ENCODE peak calls at places on chromosomes 16 and 17, in eight cellular contexts. P, K, O, F, L, X, T and H are unnamed samples.

GRCh38 chr17:77645441-77646430 is 312.8 kb upstream of the TNRC6C start:
- DNase-seq in T (no peak), O (peak), L (peak), P (no peak), F (no peak), X (no peak), K (peak), H (no peak)

GRCh38 chr17:48213797-48214196 is 106.2 kb downstream of the SNX11 start:
- DNase-seq in T (no peak), F (no peak), L (no peak), P (no peak), X (no peak), O (no peak), K (no peak), H (no peak)

GRCh38 chr17:43853546-43853945 is 6.6 kb downstream of the CD300LG start:
- DNase-seq in P (no peak), O (no peak), X (no peak), T (no peak), K (no peak), L (no peak), F (no peak), H (no peak)

GRCh38 chr17:1073241-1073962 is 76.5 kb downstream of the TIMM22 start:
- DNase-seq in K (no peak), L (no peak), P (no peak), O (no peak), X (no peak), F (no peak), T (no peak), H (no peak)

GRCh38 chr16:23947838-23948237 is 112.1 kb downstream of the PRKCB start:
- DNase-seq in P (no peak), T (no peak), L (no peak), F (no peak), K (no peak), X (no peak), O (no peak), H (no peak)

GRCh38 chr17:69058165-69058564 is 2.6 kb downstream of the ABCA9 start:
- DNase-seq in T (no peak), F (no peak), O (no peak), L (no peak), X (no peak), K (no peak), P (no peak), H (peak)

GRCh38 chr16:80614908-80615696 is 74.3 kb downstream of the DYNLRB2 start:
- DNase-seq in F (no peak), O (no peak), K (peak), L (no peak), P (peak), T (no peak), X (peak), H (no peak)

GRCh38 chr17:13953871-13954270 is 115.4 kb upstream of the COX10 start:
- DNase-seq in P (no peak), T (no peak), K (no peak), O (no peak), L (no peak), X (no peak), F (no peak), H (no peak)

GRCh38 chr16:87326151-87326571 is 9.0 kb upstream of the C16orf95 start:
- DNase-seq in K (no peak), P (no peak), O (no peak), L (no peak), X (peak), T (no peak), F (no peak), H (no peak)

GRCh38 chr16:2039286-2040030 is 8.2 kb downstream of the NTHL1 start:
- DNase-seq in X (no peak), L (no peak), F (peak), O (no peak), K (peak), P (no peak), T (peak), H (peak)

GRCh38 chr17:81379523-81379942 is 15.7 kb upstream of the BAHCC1 start:
- DNase-seq in T (peak), K (no peak), L (no peak), P (no peak), O (no peak), X (no peak), F (no peak), H (no peak)

GRCh38 chr17:63445571-63446217 is 412 bp downstream of the CYB561 start:
- DNase-seq in F (peak), X (peak), O (peak), T (peak), L (peak), K (no peak), P (no peak), H (no peak)

GRCh38 chr17:50201226-50201854 is at the start of gene COL1A1:
- DNase-seq in K (no peak), P (peak), O (no peak), F (no peak), T (peak), L (no peak), X (no peak), H (no peak)

GRCh38 chr17:30323262-30323894 is 10.5 kb downstream of the TMIGD1 start:
- DNase-seq in O (no peak), X (no peak), P (peak), K (no peak), F (no peak), L (no peak), T (no peak), H (no peak)

GRCh38 chr16:74568961-74569631 is 37.8 kb downstream of the GLG1 start:
- DNase-seq in F (no peak), X (no peak), O (no peak), T (no peak), K (no peak), P (no peak), L (no peak), H (no peak)

GRCh38 chr17:2724783-2725164 is 13.2 kb upstream of the CLUH start:
- DNase-seq in T (peak), F (peak), O (peak), P (no peak), L (peak), X (peak), K (no peak), H (peak)

GRCh38 chr17:12362853-12363252 is 302.8 kb upstream of the MYOCD start:
- DNase-seq in P (no peak), F (no peak), X (no peak), O (no peak), K (no peak), L (no peak), T (no peak), H (no peak)

GRCh38 chr17:67679225-67679624 is 38.5 kb upstream of the NOL11 start:
- DNase-seq in T (no peak), O (no peak), K (no peak), P (no peak), F (no peak), L (no peak), X (no peak), H (no peak)

GRCh38 chr16:87653234-87653633 is 50.9 kb downstream of the JPH3 start:
- DNase-seq in F (peak), T (no peak), L (no peak), O (no peak), P (no peak), K (no peak), X (peak), H (no peak)

GRCh38 chr16:1536601-1537000 is 3.1 kb downstream of the TMEM204 start:
- DNase-seq in L (no peak), P (no peak), O (no peak), F (no peak), X (no peak), K (no peak), T (no peak), H (no peak)

GRCh38 chr16:64892843-64893242 is 229.0 kb downstream of the CDH11 start:
- DNase-seq in K (peak), T (no peak), L (no peak), O (no peak), F (no peak), X (no peak), P (peak), H (no peak)

GRCh38 chr17:27494192-27495091 is 38.2 kb downstream of the KSR1 start:
- DNase-seq in L (no peak), X (peak), O (no peak), K (peak), F (peak), T (peak), P (peak), H (peak)

GRCh38 chr17:68576811-68577551 is 24.2 kb downstream of the FAM20A start:
- DNase-seq in O (no peak), L (no peak), K (no peak), X (no peak), F (no peak), T (no peak), P (no peak), H (no peak)

GRCh38 chr16:2008631-2009301 is 855 bp downstream of the ZNF598 start:
- DNase-seq in P (no peak), X (peak), T (no peak), L (no peak), K (no peak), O (peak), F (no peak), H (peak)

GRCh38 chr17:45127583-45128300 is 4.6 kb downstream of the PLCD3 start:
- DNase-seq in T (peak), O (no peak), X (peak), K (peak), P (no peak), F (no peak), L (no peak), H (no peak)

GRCh38 chr17:3602499-3602898 is 6.7 kb downstream of the TRPV1 start:
- DNase-seq in F (peak), X (peak), T (no peak), K (peak), L (no peak), O (peak), P (no peak), H (peak)

GRCh38 chr17:42065201-42065600 is 14.8 kb upstream of the C17orf113 start:
- DNase-seq in L (no peak), P (no peak), K (no peak), T (no peak), X (no peak), O (no peak), F (no peak), H (no peak)

GRCh38 chr16:81678326-81679095 is 100.6 kb upstream of the PLCG2 start:
- DNase-seq in O (no peak), P (no peak), X (peak), L (no peak), F (no peak), T (no peak), K (no peak), H (no peak)

GRCh38 chr17:76238847-76239537 is 1.3 kb downstream of the RNF157 start:
- DNase-seq in L (no peak), P (no peak), O (no peak), X (no peak), F (no peak), T (no peak), K (no peak), H (no peak)

GRCh38 chr16:50521246-50521900 is 26.8 kb upstream of the NKD1 start:
- DNase-seq in K (no peak), X (no peak), P (no peak), O (no peak), T (peak), F (no peak), L (no peak), H (no peak)

GRCh38 chr17:67194134-67194533 is 50.9 kb downstream of the HELZ start:
- DNase-seq in X (peak), K (peak), F (no peak), P (no peak), O (no peak), L (no peak), T (no peak), H (no peak)

GRCh38 chr17:29176500-29177351 is 3.5 kb downstream of the MYO18A start:
- DNase-seq in P (no peak), T (peak), X (peak), L (peak), K (peak), F (peak), O (peak), H (peak)

GRCh38 chr17:28384281-28385036 is 13.0 kb downstream of the SARM1 start:
- DNase-seq in O (peak), P (no peak), L (peak), K (no peak), T (peak), F (no peak), X (peak), H (no peak)

GRCh38 chr16:28882476-28883180 is 4.3 kb downstream of the ATP2A1 start:
- DNase-seq in P (no peak), X (no peak), F (no peak), L (no peak), K (no peak), O (no peak), T (no peak), H (no peak)

GRCh38 chr16:69106491-69107291 is 1.2 kb downstream of the HAS3 start:
- DNase-seq in P (no peak), O (peak), T (no peak), F (peak), L (peak), X (peak), K (no peak), H (peak)

GRCh38 chr16:28003021-28003865 is 60.3 kb downstream of the GSG1L start:
- DNase-seq in L (no peak), F (no peak), K (no peak), O (no peak), P (no peak), X (no peak), T (no peak), H (no peak)